ENCODE peak calls at places on chromosome 15, in five cellular contexts. X, P, R, Y and O are unnamed samples.

GRCh38 chr15:89101302-89102191 is 13.3 kb downstream of the ABHD2 start:
- DNase-seq in R (no peak), P (no peak), X (no peak), Y (peak), O (no peak)

GRCh38 chr15:82892541-82892940 is 60.0 kb downstream of the HOMER2 start:
- DNase-seq in X (no peak), Y (no peak), P (no peak), R (no peak), O (no peak)

GRCh38 chr15:99390667-99391066 is 139.4 kb downstream of the LRRC28 start:
- DNase-seq in X (no peak), P (no peak), R (no peak), Y (no peak), O (no peak)

GRCh38 chr15:79673416-79674123 is 223.2 kb downstream of the MTHFS start:
- DNase-seq in P (no peak), X (no peak), R (no peak), Y (no peak), O (no peak)

GRCh38 chr15:60660290-60661051 is 181.5 kb upstream of the ICE2 start:
- DNase-seq in Y (no peak), P (no peak), X (no peak), R (no peak), O (no peak)

GRCh38 chr15:54605556-54605955 is 591.2 kb downstream of the RSL24D1 start:
- DNase-seq in Y (no peak), R (no peak), P (no peak), X (no peak), O (no peak)

GRCh38 chr15:34271493-34271892 is 46.7 kb downstream of the EMC4 start:
- DNase-seq in Y (no peak), R (no peak), P (no peak), X (no peak), O (no peak)

GRCh38 chr15:27864719-27865118 is 234.4 kb downstream of the OCA2 start:
- DNase-seq in P (no peak), R (no peak), Y (no peak), X (no peak), O (no peak)

GRCh38 chr15:74809242-74809641 is 3.4 kb upstream of the LMAN1L start:
- DNase-seq in X (no peak), P (no peak), Y (no peak), R (no peak), O (no peak)

GRCh38 chr15:40354408-40355171 is 3.4 kb upstream of the DISP2 start:
- DNase-seq in R (peak), X (no peak), P (no peak), Y (no peak), O (no peak)

GRCh38 chr15:79505956-79506355 is 73.8 kb downstream of the MINAR1 start:
- DNase-seq in X (no peak), P (no peak), R (no peak), Y (no peak), O (no peak)

GRCh38 chr15:95025924-95026728 is 794.8 kb downstream of the MCTP2 start:
- DNase-seq in R (no peak), Y (peak), P (no peak), X (no peak), O (no peak)

GRCh38 chr15:74378853-74379252 is 11.4 kb upstream of the CYP11A1 start:
- DNase-seq in Y (no peak), X (peak), P (no peak), R (no peak), O (no peak)

GRCh38 chr15:63072023-63072650 is 29.6 kb downstream of the TPM1 start:
- DNase-seq in X (no peak), P (no peak), R (no peak), Y (no peak), O (no peak)

GRCh38 chr15:75928680-75929608 is 25.3 kb downstream of the FBXO22 start:
- DNase-seq in P (no peak), R (no peak), X (no peak), Y (no peak), O (no peak)

GRCh38 chr15:92288755-92289154 is 104.9 kb upstream of the ST8SIA2 start:
- DNase-seq in X (no peak), P (no peak), R (no peak), Y (no peak), O (no peak)

GRCh38 chr15:101127503-101128076 is 124.3 kb downstream of the CHSY1 start:
- DNase-seq in R (no peak), X (peak), Y (no peak), P (no peak), O (peak)

GRCh38 chr15:31396881-31397560 is 70.4 kb downstream of the KLF13 start:
- DNase-seq in R (no peak), X (no peak), Y (no peak), P (no peak), O (no peak)

GRCh38 chr15:73994912-73995622 is 551 bp downstream of the PML start:
- DNase-seq in R (no peak), P (no peak), Y (no peak), X (peak), O (no peak)

GRCh38 chr15:71252036-71252898 is 137.0 kb downstream of the THSD4 start:
- DNase-seq in X (no peak), R (no peak), Y (no peak), P (no peak), O (no peak)

GRCh38 chr15:77871838-77872371 is 205.6 kb downstream of the TBC1D2B start:
- DNase-seq in Y (no peak), R (peak), X (no peak), P (no peak), O (no peak)

GRCh38 chr15:93321881-93322282 is 232.9 kb upstream of the RGMA start:
- DNase-seq in R (no peak), X (no peak), Y (no peak), P (no peak), O (no peak)

GRCh38 chr15:29428925-29429573 is 159.4 kb upstream of the NSMCE3 start:
- DNase-seq in Y (no peak), X (no peak), P (no peak), R (no peak), O (no peak)